ENCODE peak calls at places on chromosomes 12 and 14, in ten cellular contexts. One of them, this sample, is unnamed.

GRCh38 chr14:73755434-73756014 is 41.3 kb upstream of the PNMA1 start:
- DNase-seq in CD4-positive, alpha-beta T cell: no peak
- DNase-seq in ELR: no peak
- DNase-seq in NCI-H1694: no peak
- DNase-seq in fibroblast of the aortic adventitia: no peak
- DNase-seq in mesenteric fat pad: no peak
- DNase-seq in T-helper 2 cell: no peak
- DNase-seq in AG04450: no peak
- DNase-seq in adipocyte: peak
- DNase-seq in osteocyte: no peak
- DNase-seq in this sample: no peak

GRCh38 chr14:84937044-84937443 is 592.9 kb upstream of the FLRT2 start:
- DNase-seq in ELR: no peak
- DNase-seq in AG04450: no peak
- DNase-seq in fibroblast of the aortic adventitia: no peak
- DNase-seq in CD4-positive, alpha-beta T cell: no peak
- DNase-seq in T-helper 2 cell: no peak
- DNase-seq in adipocyte: no peak
- DNase-seq in osteocyte: no peak
- DNase-seq in NCI-H1694: no peak
- DNase-seq in mesenteric fat pad: no peak
- DNase-seq in this sample: no peak

GRCh38 chr14:93381644-93382043 is 34.7 kb downstream of the COX8C start:
- DNase-seq in adipocyte: no peak
- DNase-seq in CD4-positive, alpha-beta T cell: no peak
- DNase-seq in NCI-H1694: no peak
- DNase-seq in ELR: peak
- DNase-seq in AG04450: no peak
- DNase-seq in osteocyte: no peak
- DNase-seq in mesenteric fat pad: no peak
- DNase-seq in T-helper 2 cell: no peak
- DNase-seq in fibroblast of the aortic adventitia: no peak
- DNase-seq in this sample: no peak

GRCh38 chr12:57632369-57632897 is 568 bp downstream of the B4GALNT1 start:
- DNase-seq in osteocyte: no peak
- DNase-seq in T-helper 2 cell: no peak
- DNase-seq in ELR: peak
- DNase-seq in CD4-positive, alpha-beta T cell: no peak
- DNase-seq in mesenteric fat pad: no peak
- DNase-seq in NCI-H1694: no peak
- DNase-seq in AG04450: no peak
- DNase-seq in adipocyte: peak
- DNase-seq in fibroblast of the aortic adventitia: peak
- DNase-seq in this sample: peak

GRCh38 chr14:75643985-75644384 is 16.7 kb downstream of the ERG28 start:
- DNase-seq in ELR: no peak
- DNase-seq in adipocyte: no peak
- DNase-seq in AG04450: no peak
- DNase-seq in mesenteric fat pad: no peak
- DNase-seq in NCI-H1694: no peak
- DNase-seq in CD4-positive, alpha-beta T cell: no peak
- DNase-seq in fibroblast of the aortic adventitia: no peak
- DNase-seq in T-helper 2 cell: no peak
- DNase-seq in osteocyte: no peak
- DNase-seq in this sample: no peak

GRCh38 chr12:109541412-109541725 is 31.9 kb downstream of the MMAB start:
- DNase-seq in ELR: no peak
- DNase-seq in adipocyte: no peak
- DNase-seq in mesenteric fat pad: no peak
- DNase-seq in T-helper 2 cell: no peak
- DNase-seq in fibroblast of the aortic adventitia: no peak
- DNase-seq in CD4-positive, alpha-beta T cell: no peak
- DNase-seq in NCI-H1694: no peak
- DNase-seq in osteocyte: no peak
- DNase-seq in AG04450: no peak
- DNase-seq in this sample: no peak

GRCh38 chr14:53938126-53938671 is 18.4 kb downstream of the BMP4 start:
- DNase-seq in ELR: peak
- DNase-seq in adipocyte: peak
- DNase-seq in osteocyte: no peak
- DNase-seq in mesenteric fat pad: no peak
- DNase-seq in T-helper 2 cell: no peak
- DNase-seq in CD4-positive, alpha-beta T cell: no peak
- DNase-seq in NCI-H1694: no peak
- DNase-seq in AG04450: no peak
- DNase-seq in fibroblast of the aortic adventitia: no peak
- DNase-seq in this sample: no peak

GRCh38 chr14:59427653-59428578 is 37.3 kb downstream of the GPR135 start:
- DNase-seq in osteocyte: no peak
- DNase-seq in NCI-H1694: no peak
- DNase-seq in ELR: peak
- DNase-seq in T-helper 2 cell: no peak
- DNase-seq in adipocyte: peak
- DNase-seq in AG04450: no peak
- DNase-seq in mesenteric fat pad: no peak
- DNase-seq in fibroblast of the aortic adventitia: peak
- DNase-seq in CD4-positive, alpha-beta T cell: no peak
- DNase-seq in this sample: no peak

GRCh38 chr14:31829256-31829923 is 247.7 kb upstream of the ARHGAP5 start:
- DNase-seq in AG04450: peak
- DNase-seq in fibroblast of the aortic adventitia: peak
- DNase-seq in CD4-positive, alpha-beta T cell: no peak
- DNase-seq in NCI-H1694: no peak
- DNase-seq in mesenteric fat pad: no peak
- DNase-seq in adipocyte: peak
- DNase-seq in ELR: peak
- DNase-seq in osteocyte: no peak
- DNase-seq in T-helper 2 cell: no peak
- DNase-seq in this sample: no peak

GRCh38 chr14:32968972-32969544 is 30.4 kb downstream of the NPAS3 start:
- DNase-seq in T-helper 2 cell: no peak
- DNase-seq in CD4-positive, alpha-beta T cell: no peak
- DNase-seq in adipocyte: no peak
- DNase-seq in fibroblast of the aortic adventitia: no peak
- DNase-seq in mesenteric fat pad: no peak
- DNase-seq in ELR: no peak
- DNase-seq in AG04450: no peak
- DNase-seq in osteocyte: no peak
- DNase-seq in NCI-H1694: no peak
- DNase-seq in this sample: no peak

GRCh38 chr12:123445388-123446344 is 9.2 kb upstream of the RILPL2 start:
- DNase-seq in osteocyte: no peak
- DNase-seq in ELR: no peak
- DNase-seq in AG04450: peak
- DNase-seq in fibroblast of the aortic adventitia: peak
- DNase-seq in NCI-H1694: no peak
- DNase-seq in mesenteric fat pad: no peak
- DNase-seq in adipocyte: peak
- DNase-seq in CD4-positive, alpha-beta T cell: no peak
- DNase-seq in T-helper 2 cell: no peak
- DNase-seq in this sample: no peak

GRCh38 chr14:89618309-89618708 is 201.3 kb upstream of the FOXN3 start:
- DNase-seq in mesenteric fat pad: no peak
- DNase-seq in osteocyte: no peak
- DNase-seq in CD4-positive, alpha-beta T cell: no peak
- DNase-seq in adipocyte: peak
- DNase-seq in T-helper 2 cell: no peak
- DNase-seq in fibroblast of the aortic adventitia: peak
- DNase-seq in NCI-H1694: no peak
- DNase-seq in ELR: no peak
- DNase-seq in AG04450: no peak
- DNase-seq in this sample: peak

GRCh38 chr14:25231006-25231405 is 181.1 kb upstream of the STXBP6 start:
- DNase-seq in T-helper 2 cell: no peak
- DNase-seq in mesenteric fat pad: no peak
- DNase-seq in osteocyte: no peak
- DNase-seq in CD4-positive, alpha-beta T cell: no peak
- DNase-seq in AG04450: no peak
- DNase-seq in ELR: no peak
- DNase-seq in NCI-H1694: no peak
- DNase-seq in adipocyte: no peak
- DNase-seq in fibroblast of the aortic adventitia: peak
- DNase-seq in this sample: no peak

GRCh38 chr14:64253672-64254071 is 40.5 kb downstream of the ESR2 start:
- DNase-seq in osteocyte: no peak
- DNase-seq in NCI-H1694: no peak
- DNase-seq in mesenteric fat pad: no peak
- DNase-seq in CD4-positive, alpha-beta T cell: no peak
- DNase-seq in T-helper 2 cell: no peak
- DNase-seq in ELR: peak
- DNase-seq in AG04450: peak
- DNase-seq in fibroblast of the aortic adventitia: peak
- DNase-seq in adipocyte: peak
- DNase-seq in this sample: no peak

GRCh38 chr14:58193542-58193941 is 6.4 kb upstream of the ACTR10 start:
- DNase-seq in fibroblast of the aortic adventitia: no peak
- DNase-seq in T-helper 2 cell: no peak
- DNase-seq in osteocyte: no peak
- DNase-seq in adipocyte: no peak
- DNase-seq in mesenteric fat pad: no peak
- DNase-seq in CD4-positive, alpha-beta T cell: no peak
- DNase-seq in AG04450: no peak
- DNase-seq in ELR: no peak
- DNase-seq in NCI-H1694: no peak
- DNase-seq in this sample: no peak

GRCh38 chr12:172732-173161 is 41.2 kb downstream of the SLC6A12 start:
- DNase-seq in osteocyte: no peak
- DNase-seq in fibroblast of the aortic adventitia: no peak
- DNase-seq in mesenteric fat pad: no peak
- DNase-seq in AG04450: no peak
- DNase-seq in CD4-positive, alpha-beta T cell: no peak
- DNase-seq in NCI-H1694: no peak
- DNase-seq in ELR: no peak
- DNase-seq in T-helper 2 cell: no peak
- DNase-seq in adipocyte: no peak
- DNase-seq in this sample: peak

GRCh38 chr14:93936245-93936644 is 9.1 kb downstream of the FAM181A start:
- DNase-seq in ELR: peak
- DNase-seq in adipocyte: peak
- DNase-seq in NCI-H1694: peak
- DNase-seq in osteocyte: no peak
- DNase-seq in CD4-positive, alpha-beta T cell: no peak
- DNase-seq in T-helper 2 cell: no peak
- DNase-seq in fibroblast of the aortic adventitia: no peak
- DNase-seq in mesenteric fat pad: no peak
- DNase-seq in AG04450: no peak
- DNase-seq in this sample: peak

GRCh38 chr14:64788706-64789105 is 84.5 kb downstream of the PLEKHG3 start:
- DNase-seq in fibroblast of the aortic adventitia: peak
- DNase-seq in mesenteric fat pad: no peak
- DNase-seq in AG04450: peak
- DNase-seq in NCI-H1694: peak
- DNase-seq in T-helper 2 cell: no peak
- DNase-seq in osteocyte: no peak
- DNase-seq in ELR: peak
- DNase-seq in adipocyte: peak
- DNase-seq in CD4-positive, alpha-beta T cell: no peak
- DNase-seq in this sample: no peak

GRCh38 chr14:100375273-100375962 is 52.3 kb downstream of the SLC25A47 start:
- DNase-seq in osteocyte: peak
- DNase-seq in ELR: peak
- DNase-seq in NCI-H1694: no peak
- DNase-seq in AG04450: peak
- DNase-seq in fibroblast of the aortic adventitia: peak
- DNase-seq in CD4-positive, alpha-beta T cell: no peak
- DNase-seq in adipocyte: peak
- DNase-seq in mesenteric fat pad: no peak
- DNase-seq in T-helper 2 cell: peak
- DNase-seq in this sample: peak

GRCh38 chr12:53939141-53940108 is 794 bp downstream of the HOXC13 start:
- DNase-seq in fibroblast of the aortic adventitia: peak
- DNase-seq in osteocyte: peak
- DNase-seq in T-helper 2 cell: no peak
- DNase-seq in ELR: peak
- DNase-seq in adipocyte: peak
- DNase-seq in NCI-H1694: no peak
- DNase-seq in CD4-positive, alpha-beta T cell: no peak
- DNase-seq in mesenteric fat pad: no peak
- DNase-seq in AG04450: no peak
- DNase-seq in this sample: no peak

GRCh38 chr14:105910426-105910825 is 384.0 kb downstream of the TMEM121 start:
- DNase-seq in adipocyte: no peak
- DNase-seq in CD4-positive, alpha-beta T cell: no peak
- DNase-seq in osteocyte: no peak
- DNase-seq in mesenteric fat pad: no peak
- DNase-seq in ELR: no peak
- DNase-seq in AG04450: no peak
- DNase-seq in fibroblast of the aortic adventitia: no peak
- DNase-seq in T-helper 2 cell: no peak
- DNase-seq in NCI-H1694: no peak
- DNase-seq in this sample: no peak